ENCODE peak calls at places on chromosome 10, in seven cellular contexts. C is Panc1, Q is heart left ventricle, A is psoas muscle, W is lung, H is lower lobe of right lung, M is PC-3. T is an unnamed sample.

GRCh38 chr10:103745264-103746247 is 109.8 kb downstream of the SH3PXD2A start:
- ATAC-seq in W (no peak), A (peak), H (no peak), C (peak), M (peak), Q (peak), T (no peak)

GRCh38 chr10:27695704-27696103 is 49.9 kb downstream of the MKX start:
- ATAC-seq in Q (no peak), W (no peak), H (no peak), A (no peak), M (no peak), C (no peak), T (no peak)

GRCh38 chr10:70459771-70460490 is 18.4 kb upstream of the NODAL start:
- ATAC-seq in W (no peak), Q (no peak), H (no peak), M (no peak), C (no peak), A (no peak), T (no peak)

GRCh38 chr10:19921300-19922140 is 105.3 kb downstream of the PLXDC2 start:
- ATAC-seq in H (peak), A (peak), C (no peak), Q (peak), W (peak), M (no peak), T (peak)

GRCh38 chr10:29132821-29133156 is 156.1 kb upstream of the LYZL1 start:
- ATAC-seq in C (no peak), Q (peak), M (no peak), H (no peak), W (no peak), A (no peak), T (no peak)

GRCh38 chr10:43424431-43424830 is 12.5 kb upstream of the ZNF487 start:
- ATAC-seq in A (no peak), H (no peak), C (no peak), W (no peak), M (no peak), Q (no peak), T (no peak)

GRCh38 chr10:59872892-59873463 is 33.4 kb downstream of the CCDC6 start:
- ATAC-seq in C (no peak), Q (peak), M (no peak), W (no peak), A (peak), H (peak), T (peak)

GRCh38 chr10:5782174-5782573 is 31.1 kb downstream of the GDI2 start:
- ATAC-seq in A (no peak), W (no peak), M (peak), Q (no peak), C (no peak), H (no peak), T (no peak)

GRCh38 chr10:24708081-24708480 is 15.6 kb downstream of the ARHGAP21 start:
- ATAC-seq in H (no peak), W (no peak), C (no peak), A (no peak), Q (no peak), M (no peak), T (no peak)

GRCh38 chr10:36899652-36900051 is 225.7 kb upstream of the ANKRD30A start:
- ATAC-seq in Q (no peak), M (peak), H (no peak), W (no peak), A (no peak), C (no peak), T (no peak)

GRCh38 chr10:866577-866941 is 64.9 kb downstream of the LARP4B start:
- ATAC-seq in C (no peak), W (no peak), H (no peak), A (peak), M (no peak), Q (peak), T (no peak)

GRCh38 chr10:19659920-19660655 is 156.1 kb upstream of the PLXDC2 start:
- ATAC-seq in H (no peak), M (no peak), Q (peak), A (no peak), W (no peak), C (no peak), T (no peak)

GRCh38 chr10:3708830-3709229 is 76.2 kb downstream of the KLF6 start:
- ATAC-seq in H (no peak), Q (no peak), C (no peak), W (no peak), A (no peak), M (no peak), T (no peak)

GRCh38 chr10:3711918-3712317 is 73.1 kb downstream of the KLF6 start:
- ATAC-seq in H (no peak), A (no peak), M (no peak), Q (no peak), C (no peak), W (no peak), T (no peak)

GRCh38 chr10:3709456-3709855 is 75.6 kb downstream of the KLF6 start:
- ATAC-seq in C (no peak), A (no peak), H (no peak), M (no peak), Q (no peak), W (no peak), T (no peak)

GRCh38 chr10:3712707-3713106 is 72.3 kb downstream of the KLF6 start:
- ATAC-seq in A (no peak), W (no peak), Q (no peak), M (no peak), C (no peak), H (no peak), T (no peak)

GRCh38 chr10:3710764-3711163 is 74.2 kb downstream of the KLF6 start:
- ATAC-seq in C (no peak), Q (no peak), W (no peak), M (no peak), A (no peak), H (no peak), T (no peak)
- TF ChIP-seq CTCF in C (no peak), Q (no peak), W (no peak), M (no peak), A (no peak), H (no peak), T (no peak)

DNA sequence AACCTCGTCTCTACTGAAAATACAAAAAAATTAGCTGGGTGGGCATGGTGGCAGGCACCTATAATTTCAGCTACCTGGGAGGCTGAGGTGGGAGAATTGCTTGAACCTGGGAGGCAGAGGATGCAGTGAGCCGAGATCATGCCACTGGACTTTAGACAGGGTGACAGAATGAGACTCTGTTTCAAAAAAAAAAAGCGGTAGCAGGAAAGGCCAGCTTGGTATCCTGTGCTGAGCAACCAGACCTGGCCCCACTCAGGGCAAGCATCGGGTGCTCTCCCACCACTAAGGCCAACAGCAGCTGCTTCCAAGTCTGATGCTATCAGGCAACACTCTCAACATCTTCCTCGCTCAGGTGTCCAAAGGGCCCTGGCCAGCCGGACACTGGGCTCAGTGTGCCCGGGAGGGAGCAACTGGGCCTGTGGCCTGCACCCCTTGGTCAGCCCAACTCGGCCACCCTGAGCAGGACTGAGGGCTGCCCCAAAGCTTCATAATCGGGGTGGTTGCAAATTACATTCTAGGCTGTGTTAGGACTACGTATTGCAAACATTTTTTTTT is 44.3 kb upstream of the MSMB start:
- ATAC-seq in C (no peak), Q (no peak), W (no peak), H (no peak), M (no peak), A (no peak), T (no peak)
- H3K4me3 ChIP-seq in C (no peak), Q (no peak), W (no peak), H (no peak), M (no peak), A (no peak), T (no peak)

DNA sequence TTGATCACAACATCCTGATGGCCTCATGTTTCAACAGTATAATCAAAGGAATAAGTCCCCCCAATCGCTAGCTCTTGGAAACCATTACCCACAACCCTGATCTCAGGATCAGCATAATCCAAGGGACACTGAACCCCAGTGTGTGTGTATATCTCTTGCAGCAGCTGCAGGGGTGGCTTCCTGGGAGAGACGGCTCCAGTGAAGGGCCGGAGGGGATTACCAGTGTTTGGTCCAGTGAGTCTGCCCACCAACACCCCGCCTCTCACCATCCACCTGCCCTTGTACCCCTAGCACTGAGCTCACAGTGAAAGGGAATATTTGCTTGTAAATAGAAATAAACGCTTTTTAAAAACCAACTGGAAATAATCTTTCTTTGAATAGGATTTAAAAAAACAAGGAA is 63.1 kb downstream of the FAM53B start:
- ATAC-seq in W (no peak), M (no peak), Q (no peak), A (no peak), H (no peak), C (no peak), T (no peak)
- TF ChIP-seq CTCF in W (no peak), M (no peak), Q (no peak), A (no peak), H (no peak), C (no peak), T (no peak)

GRCh38 chr10:18400911-18401260 is 250.5 kb downstream of the NSUN6 start:
- ATAC-seq in Q (peak), A (no peak), H (no peak), C (no peak), W (no peak), M (no peak), T (no peak)
- H3K4me3 ChIP-seq in Q (peak), A (no peak), H (peak), C (peak), W (no peak), M (no peak), T (no peak)

GRCh38 chr10:50417486-50417905 is 166.2 kb upstream of the ASAH2 start:
- ATAC-seq in A (no peak), M (no peak), C (no peak), Q (no peak), H (peak), W (peak), T (peak)

GRCh38 chr10:50417906-50418697 is 166.8 kb upstream of the ASAH2 start:
- ATAC-seq in Q (peak), A (peak), M (peak), C (no peak), W (peak), H (peak), T (peak)

GRCh38 chr10:50415292-50415691 is 164.0 kb upstream of the ASAH2 start:
- ATAC-seq in Q (no peak), A (no peak), W (no peak), H (peak), C (no peak), M (no peak), T (no peak)

GRCh38 chr10:50416885-50417284 is 165.6 kb upstream of the ASAH2 start:
- ATAC-seq in C (no peak), Q (no peak), A (no peak), H (no peak), M (no peak), W (no peak), T (no peak)

DNA sequence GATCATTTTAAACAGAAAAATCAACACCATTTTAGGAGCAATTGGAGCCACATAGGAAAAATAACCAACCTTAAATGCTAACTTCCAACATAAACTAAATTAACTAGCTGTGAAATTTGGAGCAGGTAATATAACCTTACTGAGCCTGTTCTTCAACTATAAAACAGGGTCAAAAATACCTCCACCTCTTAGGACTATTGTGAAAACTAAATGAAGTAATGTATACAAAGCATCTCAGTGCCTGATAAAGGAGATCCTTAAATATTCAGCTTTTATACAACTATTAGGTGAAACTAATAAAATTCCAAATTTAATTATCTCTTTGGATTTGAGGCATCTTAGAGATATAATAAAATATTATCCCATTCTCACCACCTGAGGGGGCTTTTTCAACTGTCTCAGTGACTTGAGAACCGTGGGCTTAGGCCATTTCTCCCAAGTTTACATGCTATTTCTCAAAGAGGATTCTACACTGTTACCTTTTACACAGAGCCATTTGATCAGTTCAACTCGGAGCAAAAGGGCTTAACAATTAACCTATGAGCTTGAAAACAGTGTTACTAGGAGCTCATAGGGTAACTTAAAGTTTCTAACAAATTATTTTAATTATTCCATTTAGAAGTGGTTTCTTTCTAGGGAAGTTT is 165.0 kb upstream of the ASAH2 start:
- ATAC-seq in A (no peak), H (no peak), W (no peak), M (no peak), C (no peak), Q (no peak), T (no peak)
- TF ChIP-seq CTCF in A (no peak), H (no peak), W (no peak), M (peak), C (no peak), Q (no peak), T (no peak)

GRCh38 chr10:11180228-11180627 is 162.6 kb downstream of the CELF2 start:
- ATAC-seq in Q (peak), C (no peak), A (peak), H (peak), M (no peak), W (peak), T (no peak)

GRCh38 chr10:11176746-11177145 is 159.1 kb downstream of the CELF2 start:
- ATAC-seq in A (no peak), C (no peak), W (no peak), Q (no peak), H (peak), M (no peak), T (no peak)

GRCh38 chr10:11177926-11178453 is 160.3 kb downstream of the CELF2 start:
- ATAC-seq in M (no peak), A (no peak), H (no peak), W (no peak), C (no peak), Q (peak), T (no peak)

GRCh38 chr10:11179231-11180105 is 161.8 kb downstream of the CELF2 start:
- ATAC-seq in H (no peak), C (no peak), W (no peak), M (no peak), A (no peak), Q (no peak), T (no peak)

GRCh38 chr10:11178606-11179221 is 161.0 kb downstream of the CELF2 start:
- ATAC-seq in H (peak), M (no peak), A (peak), Q (peak), W (peak), C (no peak), T (peak)
- H3K4me3 ChIP-seq in H (peak), M (no peak), A (no peak), Q (no peak), W (no peak), C (no peak), T (no peak)